ENCODE peak calls at places on chromosomes 11 and 22, in seven cellular contexts. Q is spleen; H is osteoblast; I is upper lobe of right lung; X is CD8-positive, alpha-beta memory T cell; C is uterus; R is cardiac muscle cell. J is an unnamed sample.

GRCh38 chr11:65766535-65766934 is 14.2 kb downstream of the AP5B1 start:
- DNase-seq in Q (no peak), H (peak; percentile 80), I (no peak), X (no peak), C (no peak), R (peak; percentile 72), J (no peak)

GRCh38 chr11:3984896-3985295 is 109.7 kb upstream of the RRM1 start:
- DNase-seq in Q (no peak), H (no peak), I (no peak), X (no peak), C (peak; percentile 20), R (peak; percentile 52), J (peak; percentile 51)

GRCh38 chr22:25447067-25447688 is 117.3 kb upstream of the GRK3 start:
- DNase-seq in Q (no peak), H (no peak), I (no peak), X (no peak), C (no peak), R (no peak), J (no peak)

GRCh38 chr11:30131535-30131934 is 99.3 kb upstream of the FSHB start:
- DNase-seq in Q (no peak), H (no peak), I (no peak), X (no peak), C (no peak), R (no peak), J (no peak)

GRCh38 chr11:85663781-85664560 is 958 bp downstream of the CREBZF start:
- DNase-seq in Q (peak; percentile 97), H (peak; percentile 76), I (peak; percentile 92), X (peak; percentile 88), C (peak; percentile 64), R (peak; percentile 53), J (peak; percentile 75)

GRCh38 chr11:93131709-93132108 is 66.1 kb downstream of the SLC36A4 start:
- DNase-seq in Q (no peak), H (no peak), I (no peak), X (no peak), C (no peak), R (peak; percentile 3), J (no peak)

GRCh38 chr11:134760307-134760706 is 348.3 kb upstream of the B3GAT1 start:
- DNase-seq in Q (no peak), H (no peak), I (no peak), X (no peak), C (no peak), R (no peak), J (no peak)

GRCh38 chr11:67656278-67656922 is 5.9 kb upstream of the ACY3 start:
- DNase-seq in Q (no peak), H (no peak), I (no peak), X (no peak), C (no peak), R (no peak), J (no peak)

GRCh38 chr11:129372609-129373488 is 2.8 kb upstream of the BARX2 start:
- DNase-seq in Q (no peak), H (peak; percentile 80), I (no peak), X (no peak), C (no peak), R (no peak), J (no peak)
- H3K27ac ChIP-seq in Q (no peak overlapping the region), H (no peak overlapping the region), I (no peak overlapping the region), X (no peak overlapping the region), C (no peak overlapping the region), R (no peak overlapping the region), J (no peak overlapping the region)

GRCh38 chr22:37351268-37351667 is 69.0 kb downstream of the CYTH4 start:
- DNase-seq in Q (no peak), H (no peak), I (no peak), X (no peak), C (no peak), R (no peak), J (no peak)

GRCh38 chr22:37355174-37355573 is 72.1 kb downstream of the ELFN2 start:
- DNase-seq in Q (no peak), H (no peak), I (no peak), X (no peak), C (no peak), R (no peak), J (no peak)

GRCh38 chr22:37353839-37354238 is 71.5 kb downstream of the CYTH4 start:
- DNase-seq in Q (no peak), H (no peak), I (no peak), X (no peak), C (no peak), R (no peak), J (no peak)

GRCh38 chr22:37354271-37355069 is 72.2 kb downstream of the CYTH4 start:
- DNase-seq in Q (no peak), H (no peak), I (no peak), X (no peak), C (no peak), R (no peak), J (no peak)

GRCh38 chr22:37352481-37352880 is 70.2 kb downstream of the CYTH4 start:
- DNase-seq in Q (no peak), H (no peak), I (no peak), X (no peak), C (no peak), R (no peak), J (no peak)
- H3K27ac ChIP-seq in Q (no peak overlapping the region), H (no peak overlapping the region), I (no peak overlapping the region), X (no peak overlapping the region), C (no peak overlapping the region), R (no peak overlapping the region), J (no peak overlapping the region)

GRCh38 chr22:30411780-30412179 is 13.8 kb upstream of the MTFP1 start:
- DNase-seq in Q (no peak), H (no peak), I (no peak), X (no peak), C (no peak), R (no peak), J (peak; percentile 8)

GRCh38 chr22:30414525-30415047 is 11.0 kb upstream of the MTFP1 start:
- DNase-seq in Q (no peak), H (peak; percentile 42), I (no peak), X (no peak), C (no peak), R (no peak), J (no peak)

GRCh38 chr22:30413001-30413400 is 12.6 kb upstream of the MTFP1 start:
- DNase-seq in Q (no peak), H (no peak), I (no peak), X (no peak), C (no peak), R (no peak), J (no peak)

GRCh38 chr22:30416403-30416802 is 9.2 kb upstream of the MTFP1 start:
- DNase-seq in Q (no peak), H (no peak), I (no peak), X (no peak), C (no peak), R (no peak), J (no peak)

DNA sequence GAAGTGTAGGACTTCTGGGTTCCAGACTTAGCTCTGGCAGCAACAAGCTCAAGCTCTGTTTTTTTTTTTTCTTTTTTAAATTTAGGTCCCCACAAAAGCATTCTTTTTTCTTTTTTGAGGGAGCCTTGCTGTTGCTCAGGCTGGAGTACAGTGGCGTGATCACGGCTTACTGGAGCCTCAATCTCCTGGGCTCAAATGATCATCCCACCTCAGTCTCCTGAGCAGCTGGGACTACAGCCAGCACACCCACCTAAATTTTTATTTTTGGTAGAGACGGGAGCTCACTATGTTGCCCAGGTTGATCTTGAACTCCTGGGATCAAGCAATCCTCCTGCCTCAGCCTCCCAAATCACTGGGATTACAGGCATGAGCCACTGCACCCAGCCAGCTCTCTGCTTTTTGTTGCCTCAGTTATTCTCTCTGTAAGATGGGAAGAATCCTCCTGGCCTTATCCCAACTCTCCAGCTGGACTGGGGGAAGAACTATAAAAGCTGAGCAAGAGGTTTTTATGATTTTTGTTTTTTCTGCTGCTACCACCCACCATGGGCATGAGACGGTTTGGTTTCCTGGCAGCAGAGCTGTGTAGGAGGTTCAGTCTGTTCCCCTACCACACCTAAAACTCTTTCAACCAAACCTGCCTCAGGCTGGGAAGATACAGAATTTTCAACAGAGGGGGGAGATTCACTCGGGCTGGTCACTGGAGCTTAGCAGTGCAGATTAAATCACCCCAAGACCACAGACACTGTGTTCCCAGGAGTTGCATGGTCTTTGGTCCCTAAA is 11.6 kb upstream of the MTFP1 start:
- DNase-seq in Q (no peak), H (no peak), I (no peak), X (no peak), C (no peak), R (no peak), J (peak; percentile 28)
- H3K27ac ChIP-seq in Q (no peak overlapping the region), H (peak overlapping the region; percentile 61), I (no peak overlapping the region), X (no peak overlapping the region), C (no peak overlapping the region), R (no peak overlapping the region), J (peak overlapping the region; percentile 62)

DNA sequence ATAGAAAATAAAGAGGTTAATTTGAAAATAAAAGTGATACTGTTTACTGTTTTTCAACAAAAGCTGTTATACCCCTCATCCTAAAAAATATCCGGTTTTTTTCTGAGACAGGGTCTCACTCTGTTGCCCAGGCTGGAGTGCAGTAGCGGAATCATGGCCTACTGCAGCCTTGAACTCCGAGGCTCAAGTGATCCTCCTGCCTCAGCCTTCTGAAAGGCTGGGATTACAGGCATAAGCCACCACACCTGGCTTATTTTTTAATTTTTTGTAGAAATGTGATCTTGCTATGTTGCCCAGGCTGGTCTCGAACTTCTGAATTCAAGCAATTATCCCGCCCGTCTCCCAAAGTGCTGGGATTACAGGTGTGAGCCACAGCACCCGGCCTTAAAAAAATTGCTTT is 35.7 kb downstream of the ALG9 start:
- DNase-seq in Q (no peak), H (no peak), I (no peak), X (no peak), C (no peak), R (no peak), J (no peak)
- H3K27ac ChIP-seq in Q (no peak overlapping the region), H (no peak overlapping the region), I (no peak overlapping the region), X (no peak overlapping the region), C (no peak overlapping the region), R (no peak overlapping the region), J (no peak overlapping the region)